ENCODE peak calls at places on chromosomes 13 and 19, in four cellular contexts. G, Q, K and A are unnamed samples.

GRCh38 chr13:85093808-85094207 is 705.4 kb downstream of the SLITRK6 start:
- DNase-seq in G (no peak), Q (no peak), K (no peak), A (no peak)

GRCh38 chr13:43023244-43023931 is at the start of gene DNAJC15:
- DNase-seq in G (peak; percentile 90), Q (peak; percentile 90), K (peak; percentile 87), A (peak; percentile 82)

GRCh38 chr19:10567696-10568443 is 909 bp downstream of the CDKN2D start:
- DNase-seq in G (no peak), Q (no peak), K (no peak), A (no peak)

GRCh38 chr19:30587869-30588268 is 215.7 kb downstream of the ZNF536 start:
- DNase-seq in G (no peak), Q (no peak), K (no peak), A (no peak)

GRCh38 chr13:37168922-37169321 is 63.5 kb upstream of the CSNK1A1L start:
- DNase-seq in G (no peak), Q (no peak), K (no peak), A (no peak)

GRCh38 chr13:73268306-73268705 is 209.5 kb downstream of the KLF5 start:
- DNase-seq in G (no peak), Q (no peak), K (no peak), A (no peak)

GRCh38 chr13:51867062-51867461 is 5.3 kb downstream of the CCDC70 start:
- DNase-seq in G (no peak), Q (no peak), K (no peak), A (no peak)

GRCh38 chr19:18418725-18419194 is 438 bp upstream of the SSBP4 start:
- DNase-seq in G (peak; percentile 50), Q (peak; percentile 56), K (no peak), A (peak; percentile 69)

GRCh38 chr19:30719189-30719990 is 347.2 kb downstream of the ZNF536 start:
- DNase-seq in G (peak; percentile 87), Q (peak; percentile 80), K (peak; percentile 85), A (peak; percentile 86)

GRCh38 chr19:13092608-13093260 is 9.9 kb downstream of the LYL1 start:
- DNase-seq in G (no peak), Q (no peak), K (no peak), A (no peak)

GRCh38 chr19:13094771-13095392 is 7.8 kb downstream of the LYL1 start:
- DNase-seq in G (no peak), Q (no peak), K (no peak), A (no peak)

GRCh38 chr19:13094285-13094595 is 8.4 kb downstream of the LYL1 start:
- DNase-seq in G (no peak), Q (no peak), K (peak; percentile 75), A (peak; percentile 54)

GRCh38 chr19:13092206-13092605 is 10.5 kb downstream of the LYL1 start:
- DNase-seq in G (no peak), Q (no peak), K (no peak), A (no peak)

GRCh38 chr19:13093407-13094284 is 9.0 kb downstream of the LYL1 start:
- DNase-seq in G (peak; percentile 80), Q (peak; percentile 84), K (peak; percentile 95), A (peak; percentile 79)
- H3K27ac ChIP-seq in G (no peak overlapping the region), Q (peak overlapping the region; percentile 36), K (peak overlapping the region; percentile 95), A (no peak overlapping the region)

GRCh38 chr19:12782424-12783225 is 7.3 kb upstream of the HOOK2 start:
- DNase-seq in G (peak; percentile 79), Q (peak; percentile 95), K (peak; percentile 96), A (peak; percentile 89)
- TF ChIP-seq POLR2A in G (peak; percentile 58), Q (no peak), K (no peak), A (peak; percentile 27)

DNA sequence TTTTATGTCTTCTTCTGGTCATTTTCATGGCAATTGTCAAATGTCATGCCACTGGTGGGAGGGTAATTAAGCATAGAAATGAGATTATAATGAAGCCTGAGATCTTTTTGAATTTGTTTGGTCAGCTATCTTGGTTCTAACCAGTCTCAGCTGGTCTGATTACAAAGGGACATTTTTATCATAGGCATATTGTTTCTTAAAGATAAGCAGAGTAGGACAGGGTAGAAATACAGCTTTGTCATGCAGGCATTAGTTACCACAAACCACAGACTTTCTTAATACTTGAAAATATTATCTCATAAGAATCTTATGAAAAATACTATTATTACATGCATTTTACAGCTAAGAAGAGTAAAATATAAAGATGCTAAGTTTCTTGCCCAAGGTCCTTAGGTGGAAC is 1761.5 kb downstream of the PCDH9 start:
- DNase-seq in G (no peak), Q (no peak), K (no peak), A (no peak)
- H3K4me3 ChIP-seq in G (no peak overlapping the region), Q (no peak overlapping the region), K (no peak overlapping the region), A (no peak overlapping the region)

GRCh38 chr19:58261968-58262921 is 16.5 kb upstream of the ZNF8 start:
- DNase-seq in G (no peak), Q (no peak), K (no peak), A (no peak)
- H3K27ac ChIP-seq in G (no peak overlapping the region), Q (no peak overlapping the region), K (no peak overlapping the region), A (no peak overlapping the region)

DNA sequence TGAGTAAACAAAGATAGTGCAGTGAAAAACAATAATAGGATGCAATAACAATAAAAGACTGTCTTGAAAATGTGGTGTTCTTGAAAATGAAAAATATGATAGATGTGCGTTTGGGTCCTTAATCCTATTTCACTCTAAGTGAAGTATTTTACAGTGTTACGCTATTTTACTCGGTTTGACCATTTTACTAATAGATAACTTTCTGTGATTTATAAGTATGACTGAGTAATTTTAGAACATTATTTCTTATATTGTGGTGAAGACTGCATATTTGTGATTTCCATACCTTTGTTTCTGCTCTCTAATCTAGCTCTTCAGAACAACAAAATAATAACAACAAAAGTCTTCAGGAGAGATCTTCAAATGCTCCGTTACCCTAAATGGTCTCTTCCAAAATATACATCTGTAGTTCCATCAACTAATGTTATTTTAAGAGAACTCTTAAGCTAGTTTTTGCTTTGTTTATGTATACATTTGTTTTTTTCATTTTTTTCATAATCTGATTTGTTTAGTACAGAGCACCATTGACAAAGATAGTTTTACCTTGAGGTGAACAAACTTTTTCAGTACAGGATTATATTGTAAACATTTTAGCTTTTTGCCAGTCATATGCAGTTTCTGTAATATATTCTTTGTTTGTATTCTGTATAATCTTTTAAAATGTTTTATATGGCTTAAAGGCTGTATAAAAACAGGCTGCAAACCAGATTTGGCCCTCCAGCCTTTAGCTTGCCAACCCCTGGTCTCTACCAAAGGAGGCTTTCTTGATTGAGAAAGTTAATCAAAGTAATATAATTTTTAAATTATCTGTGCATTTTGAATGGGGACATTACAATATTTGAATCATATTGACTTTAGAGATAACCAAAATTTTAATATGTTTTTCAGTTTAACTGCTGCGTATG is 1572.7 kb upstream of the PRR20A start:
- DNase-seq in G (no peak), Q (no peak), K (no peak), A (no peak)
- TF ChIP-seq POLR2A in G (no peak), Q (no peak), K (no peak), A (no peak)

GRCh38 chr19:1837625-1838105 is 10.6 kb downstream of the REXO1 start:
- DNase-seq in G (peak; percentile 46), Q (no peak), K (no peak), A (peak; percentile 76)
- H3K4me3 ChIP-seq in G (no peak overlapping the region), Q (no peak overlapping the region), K (no peak overlapping the region), A (peak overlapping the region; percentile 9)

GRCh38 chr13:40331802-40332201 is 334.6 kb downstream of the FOXO1 start:
- DNase-seq in G (no peak), Q (no peak), K (no peak), A (no peak)
- H3K27ac ChIP-seq in G (no peak overlapping the region), Q (no peak overlapping the region), K (no peak overlapping the region), A (no peak overlapping the region)

GRCh38 chr19:50501568-50502475 is 9.2 kb downstream of the JOSD2 start:
- DNase-seq in G (no peak), Q (peak; percentile 82), K (no peak), A (no peak)
- TF ChIP-seq POLR2A in G (no peak), Q (peak; percentile 20), K (no peak), A (no peak)